ENCODE peak calls at places on chromosomes 4 and X, in four cellular contexts. One of them, this sample, is unnamed.

GRCh38 chr4:57071340-57071739 is 38.8 kb downstream of the IGFBP7 start:
- DNase-seq in IMR-90: peak; percentile 57
- DNase-seq in neuronal stem cell: no peak
- DNase-seq in H1: no peak
- DNase-seq in this sample: no peak

GRCh38 chr4:64883087-64883926 is 474.1 kb upstream of the TECRL start:
- DNase-seq in neuronal stem cell: no peak
- DNase-seq in H1: no peak
- DNase-seq in IMR-90: no peak
- DNase-seq in this sample: no peak

GRCh38 chrX:118968031-118968430 is 6.4 kb upstream of the LONRF3 start:
- DNase-seq in H1: no peak
- DNase-seq in IMR-90: no peak
- DNase-seq in neuronal stem cell: no peak
- DNase-seq in this sample: no peak

GRCh38 chrX:95318882-95319281 is 1365.8 kb upstream of the DIAPH2 start:
- DNase-seq in H1: peak; percentile 3
- DNase-seq in IMR-90: no peak
- DNase-seq in neuronal stem cell: no peak
- DNase-seq in this sample: peak; percentile 62

GRCh38 chrX:145405012-145405411 is 157.7 kb downstream of the SPANXN1 start:
- DNase-seq in IMR-90: peak; percentile 15
- DNase-seq in neuronal stem cell: peak; percentile 21
- DNase-seq in H1: no peak
- DNase-seq in this sample: no peak

GRCh38 chrX:29652484-29652883 is 562.9 kb upstream of the MAGEB2 start:
- DNase-seq in IMR-90: peak; percentile 82
- DNase-seq in H1: no peak
- DNase-seq in neuronal stem cell: no peak
- DNase-seq in this sample: no peak

GRCh38 chrX:142068365-142068764 is 136.7 kb downstream of the MAGEC2 start:
- DNase-seq in H1: no peak
- DNase-seq in neuronal stem cell: no peak
- DNase-seq in IMR-90: no peak
- DNase-seq in this sample: no peak

GRCh38 chr4:141140271-141141205 is 7.3 kb upstream of the RNF150 start:
- DNase-seq in IMR-90: no peak
- DNase-seq in neuronal stem cell: no peak
- DNase-seq in H1: no peak
- DNase-seq in this sample: no peak

GRCh38 chr4:15918484-15919129 is 19.9 kb downstream of the FGFBP1 start:
- DNase-seq in IMR-90: no peak
- DNase-seq in H1: no peak
- DNase-seq in neuronal stem cell: no peak
- DNase-seq in this sample: no peak

GRCh38 chr4:26161030-26161824 is 159.6 kb upstream of the RBPJ start:
- DNase-seq in IMR-90: no peak
- DNase-seq in H1: no peak
- DNase-seq in neuronal stem cell: no peak
- DNase-seq in this sample: peak; percentile 50

GRCh38 chr4:185305979-185306442 is 89.7 kb downstream of the LRP2BP start:
- DNase-seq in H1: peak; percentile 64
- DNase-seq in neuronal stem cell: peak; percentile 86
- DNase-seq in IMR-90: peak; percentile 97
- DNase-seq in this sample: peak; percentile 75

GRCh38 chr4:70816894-70817293 is 22.8 kb downstream of the GRSF1 start:
- DNase-seq in neuronal stem cell: no peak
- DNase-seq in H1: no peak
- DNase-seq in IMR-90: no peak
- DNase-seq in this sample: no peak

GRCh38 chr4:25065901-25066610 is 35.3 kb upstream of the LGI2 start:
- DNase-seq in neuronal stem cell: no peak
- DNase-seq in IMR-90: no peak
- DNase-seq in H1: no peak
- DNase-seq in this sample: no peak

GRCh38 chr4:7341486-7342222 is 93.1 kb downstream of the PSAPL1 start:
- DNase-seq in H1: no peak
- DNase-seq in neuronal stem cell: no peak
- DNase-seq in IMR-90: peak; percentile 67
- DNase-seq in this sample: no peak

GRCh38 chr4:144179152-144179739 is 38.7 kb upstream of the GYPA start:
- DNase-seq in H1: no peak
- DNase-seq in IMR-90: no peak
- DNase-seq in neuronal stem cell: no peak
- DNase-seq in this sample: no peak

GRCh38 chrX:78708171-78708570 is 39.3 kb upstream of the LPAR4 start:
- DNase-seq in IMR-90: peak; percentile 41
- DNase-seq in H1: peak; percentile 5
- DNase-seq in neuronal stem cell: no peak
- DNase-seq in this sample: peak; percentile 46

GRCh38 chr4:109803924-109804571 is 2.2 kb upstream of the CFI start:
- DNase-seq in IMR-90: peak; percentile 37
- DNase-seq in H1: no peak
- DNase-seq in neuronal stem cell: peak; percentile 45
- DNase-seq in this sample: peak; percentile 50

GRCh38 chr4:170623899-170624298 is 534.1 kb upstream of the AADAT start:
- DNase-seq in IMR-90: no peak
- DNase-seq in H1: no peak
- DNase-seq in neuronal stem cell: no peak
- DNase-seq in this sample: no peak

GRCh38 chr4:118758293-118758692 is 73.1 kb downstream of the METTL14 start:
- DNase-seq in H1: no peak
- DNase-seq in IMR-90: peak; percentile 85
- DNase-seq in neuronal stem cell: no peak
- DNase-seq in this sample: no peak

GRCh38 chr4:6379787-6380745 is 92.3 kb downstream of the PPP2R2C start:
- DNase-seq in neuronal stem cell: no peak
- DNase-seq in IMR-90: no peak
- DNase-seq in H1: no peak
- DNase-seq in this sample: no peak

GRCh38 chr4:4455199-4455865 is 68.4 kb downstream of the NSG1 start:
- DNase-seq in IMR-90: no peak
- DNase-seq in H1: no peak
- DNase-seq in neuronal stem cell: no peak
- DNase-seq in this sample: no peak

GRCh38 chr4:148055844-148056243 is 324.0 kb downstream of the ARHGAP10 start:
- DNase-seq in neuronal stem cell: no peak
- DNase-seq in IMR-90: no peak
- DNase-seq in H1: no peak
- DNase-seq in this sample: no peak

GRCh38 chr4:138182838-138183426 is 59.2 kb downstream of the SLC7A11 start:
- DNase-seq in H1: no peak
- DNase-seq in IMR-90: peak; percentile 72
- DNase-seq in neuronal stem cell: peak; percentile 37
- DNase-seq in this sample: no peak

GRCh38 chrX:12794654-12795053 is 3.4 kb downstream of the PRPS2 start:
- DNase-seq in H1: no peak
- DNase-seq in neuronal stem cell: no peak
- DNase-seq in IMR-90: no peak
- DNase-seq in this sample: no peak

GRCh38 chr4:109945056-109945455 is 32.4 kb downstream of the EGF start:
- DNase-seq in IMR-90: no peak
- DNase-seq in neuronal stem cell: no peak
- DNase-seq in H1: no peak
- DNase-seq in this sample: no peak

GRCh38 chrX:38206036-38206435 is 14.6 kb downstream of the SRPX start:
- DNase-seq in neuronal stem cell: no peak
- DNase-seq in H1: no peak
- DNase-seq in IMR-90: peak; percentile 52
- DNase-seq in this sample: no peak

GRCh38 chr4:149409186-149410056 is 406.2 kb downstream of the IQCM start:
- DNase-seq in H1: no peak
- DNase-seq in IMR-90: peak; percentile 38
- DNase-seq in neuronal stem cell: no peak
- DNase-seq in this sample: no peak

GRCh38 chrX:155767101-155767878 is 113.9 kb upstream of the VAMP7 start:
- DNase-seq in H1: peak; percentile 27
- DNase-seq in neuronal stem cell: peak; percentile 54
- DNase-seq in IMR-90: peak; percentile 74
- DNase-seq in this sample: peak; percentile 74

GRCh38 chr4:159103406-159104131 is 690 bp downstream of the RAPGEF2 start:
- DNase-seq in H1: no peak
- DNase-seq in neuronal stem cell: peak; percentile 60
- DNase-seq in IMR-90: peak; percentile 23
- DNase-seq in this sample: peak; percentile 46

GRCh38 chr4:150986085-150986484 is 29.0 kb downstream of the LRBA start:
- DNase-seq in H1: no peak
- DNase-seq in neuronal stem cell: no peak
- DNase-seq in IMR-90: no peak
- DNase-seq in this sample: no peak

GRCh38 chr4:120920666-120921065 is 1.9 kb downstream of the PRDM5 start:
- DNase-seq in H1: no peak
- DNase-seq in IMR-90: no peak
- DNase-seq in neuronal stem cell: no peak
- DNase-seq in this sample: no peak

GRCh38 chr4:120921456-120922389 is 803 bp downstream of the PRDM5 start:
- DNase-seq in H1: no peak
- DNase-seq in IMR-90: peak; percentile 68
- DNase-seq in neuronal stem cell: no peak
- DNase-seq in this sample: peak; percentile 53

GRCh38 chr4:120923201-120923522 is 636 bp upstream of the PRDM5 start:
- DNase-seq in IMR-90: no peak
- DNase-seq in H1: no peak
- DNase-seq in neuronal stem cell: no peak
- DNase-seq in this sample: no peak

GRCh38 chr4:120924931-120925330 is 2.4 kb upstream of the PRDM5 start:
- DNase-seq in IMR-90: no peak
- DNase-seq in neuronal stem cell: no peak
- DNase-seq in H1: no peak
- DNase-seq in this sample: no peak

GRCh38 chr4:120922390-120923200 is at the start of gene PRDM5:
- DNase-seq in H1: peak; percentile 43
- DNase-seq in IMR-90: peak; percentile 40
- DNase-seq in neuronal stem cell: peak; percentile 64
- DNase-seq in this sample: peak; percentile 78
- H3K4me1 ChIP-seq in H1: peaks cover 10% of the 10 kb centered on the region
- H3K4me1 ChIP-seq in IMR-90: peaks cover 2% of the 10 kb centered on the region
- H3K4me1 ChIP-seq in neuronal stem cell: peaks cover 6% of the 10 kb centered on the region
- H3K4me1 ChIP-seq in this sample: no peaks in the 10 kb centered on the region

GRCh38 chrX:1589356-1590130 is 1.9 kb upstream of the AKAP17A start:
- DNase-seq in neuronal stem cell: no peak
- DNase-seq in H1: no peak
- DNase-seq in IMR-90: no peak
- DNase-seq in this sample: no peak
- H2BK120ac ChIP-seq in neuronal stem cell: no peak overlapping the region
- H2BK120ac ChIP-seq in H1: no peak overlapping the region
- H2BK120ac ChIP-seq in IMR-90: no peak overlapping the region
- H2BK120ac ChIP-seq in this sample: no peak overlapping the region

GRCh38 chrX:19864736-19865135 is 22.7 kb downstream of the SH3KBP1 start:
- DNase-seq in H1: no peak
- DNase-seq in IMR-90: no peak
- DNase-seq in neuronal stem cell: no peak
- DNase-seq in this sample: no peak
- H3K4me1 ChIP-seq in H1: peaks cover 12% of the 10 kb centered on the region
- H3K4me1 ChIP-seq in IMR-90: peaks cover 13% of the 10 kb centered on the region
- H3K4me1 ChIP-seq in neuronal stem cell: no peaks in the 10 kb centered on the region
- H3K4me1 ChIP-seq in this sample: no peaks in the 10 kb centered on the region

DNA sequence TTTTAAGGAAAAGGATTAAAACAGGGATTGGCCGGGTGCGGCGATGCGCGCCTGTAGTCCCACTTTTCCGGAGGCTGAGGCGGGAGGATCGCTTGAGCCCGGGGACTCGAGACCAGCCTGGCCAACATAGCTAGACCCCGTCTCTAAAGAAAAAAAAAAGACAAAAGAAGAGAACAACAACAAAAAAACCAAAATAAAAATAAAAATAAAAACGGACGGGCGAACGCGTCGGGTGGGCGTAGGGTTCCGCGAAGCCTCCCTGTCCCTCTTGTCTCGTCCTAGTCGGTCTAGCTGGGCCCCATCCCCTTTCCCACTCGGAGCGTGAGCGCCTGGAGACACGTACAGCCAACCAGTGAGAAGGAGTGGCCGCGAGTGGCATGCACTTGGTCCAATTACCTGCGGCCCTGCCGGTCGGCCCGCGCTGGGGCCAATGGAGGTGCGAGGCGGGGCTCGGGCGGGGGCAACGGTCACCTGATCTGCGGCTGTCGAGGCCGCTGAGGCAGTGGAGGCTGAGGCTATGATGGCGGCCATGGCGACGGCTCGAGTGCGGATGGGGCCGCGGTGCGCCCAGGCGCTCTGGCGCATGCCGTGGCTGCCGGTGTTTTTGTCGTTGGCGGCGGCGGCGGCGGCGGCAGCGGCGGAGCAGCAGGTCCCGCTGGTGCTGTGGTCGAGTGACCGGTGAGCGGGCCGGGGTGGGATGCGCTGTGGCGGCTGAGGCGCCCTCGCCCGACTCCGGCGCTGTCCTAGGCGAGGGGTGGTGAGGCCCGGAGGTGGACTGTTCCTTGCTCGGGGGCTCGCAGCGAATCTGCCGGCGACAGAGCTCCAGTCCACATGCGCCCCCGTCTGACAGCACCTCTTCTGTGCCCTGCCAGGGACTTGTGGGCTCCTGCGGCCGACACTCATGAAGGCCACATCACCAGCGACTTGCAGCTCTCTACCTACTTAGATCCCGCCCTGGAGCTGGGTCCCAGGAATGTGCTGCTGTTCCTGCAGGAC is at the start of gene ATP6AP1:
- DNase-seq in H1: no peak
- DNase-seq in IMR-90: peak; percentile 92
- DNase-seq in neuronal stem cell: peak; percentile 82
- DNase-seq in this sample: peak; percentile 92
- H2BK120ac ChIP-seq in H1: no peak within 1 kb of the TSS
- H2BK120ac ChIP-seq in IMR-90: no peak within 1 kb of the TSS
- H2BK120ac ChIP-seq in neuronal stem cell: no peak within 1 kb of the TSS
- H2BK120ac ChIP-seq in this sample: no peak within 1 kb of the TSS

GRCh38 chrX:39756086-39756883 is 341.5 kb downstream of the BCOR start:
- DNase-seq in H1: no peak
- DNase-seq in neuronal stem cell: no peak
- DNase-seq in IMR-90: no peak
- DNase-seq in this sample: no peak
- H3K4me1 ChIP-seq in H1: peaks cover 10% of the 10 kb centered on the region
- H3K4me1 ChIP-seq in neuronal stem cell: peaks cover 14% of the 10 kb centered on the region
- H3K4me1 ChIP-seq in IMR-90: peaks cover 27% of the 10 kb centered on the region
- H3K4me1 ChIP-seq in this sample: peaks cover 2% of the 10 kb centered on the region

GRCh38 chrX:30930679-30931078 is 41.6 kb upstream of the TAB3 start:
- DNase-seq in neuronal stem cell: no peak
- DNase-seq in H1: no peak
- DNase-seq in IMR-90: no peak
- DNase-seq in this sample: no peak
- H2BK120ac ChIP-seq in neuronal stem cell: no peak overlapping the region
- H2BK120ac ChIP-seq in H1: no peak overlapping the region
- H2BK120ac ChIP-seq in IMR-90: no peak overlapping the region
- H2BK120ac ChIP-seq in this sample: no peak overlapping the region

GRCh38 chr4:168309781-168310180 is 8.8 kb downstream of the DDX60 start:
- DNase-seq in neuronal stem cell: no peak
- DNase-seq in IMR-90: peak; percentile 34
- DNase-seq in H1: no peak
- DNase-seq in this sample: no peak
- H3K4me1 ChIP-seq in neuronal stem cell: no peaks in the 10 kb centered on the region
- H3K4me1 ChIP-seq in IMR-90: no peaks in the 10 kb centered on the region
- H3K4me1 ChIP-seq in H1: no peaks in the 10 kb centered on the region
- H3K4me1 ChIP-seq in this sample: no peaks in the 10 kb centered on the region

GRCh38 chrX:149825424-149825823 is 43.7 kb downstream of the MAGEA9 start:
- DNase-seq in neuronal stem cell: no peak
- DNase-seq in H1: no peak
- DNase-seq in IMR-90: no peak
- DNase-seq in this sample: peak; percentile 68
- H2BK120ac ChIP-seq in neuronal stem cell: no peak overlapping the region
- H2BK120ac ChIP-seq in H1: no peak overlapping the region
- H2BK120ac ChIP-seq in IMR-90: no peak overlapping the region
- H2BK120ac ChIP-seq in this sample: no peak overlapping the region

GRCh38 chr4:169202143-169202699 is 68.5 kb downstream of the SH3RF1 start:
- DNase-seq in IMR-90: no peak
- DNase-seq in neuronal stem cell: no peak
- DNase-seq in H1: no peak
- DNase-seq in this sample: no peak
- H3K4me1 ChIP-seq in IMR-90: peaks cover 10% of the 10 kb centered on the region
- H3K4me1 ChIP-seq in neuronal stem cell: peaks cover 22% of the 10 kb centered on the region
- H3K4me1 ChIP-seq in H1: no peaks in the 10 kb centered on the region
- H3K4me1 ChIP-seq in this sample: no peaks in the 10 kb centered on the region